ENCODE peak calls at places on chromosomes 6 and 20, in ten cellular contexts. Z is GM23248; J is Ammon's horn; C is M059J; T is CD4-positive, alpha-beta T cell; H is T-helper 1 cell; U is dermis blood vessel endothelial cell; S is EL; L is hippocampal formation; E is NT2/D1. W is an unnamed sample.

GRCh38 chr6:14463110-14463509 is 345.5 kb downstream of the CD83 start:
- DNase-seq in Z (no peak), J (no peak), C (no peak), T (no peak), H (no peak), U (no peak), S (no peak), L (no peak), E (no peak), W (no peak)

GRCh38 chr6:15881150-15881549 is 218.3 kb upstream of the DTNBP1 start:
- DNase-seq in Z (no peak), J (peak), C (no peak), T (no peak), H (peak), U (peak), S (no peak), L (peak), E (no peak), W (peak)

GRCh38 chr20:33359399-33360261 is 41.7 kb downstream of the CDK5RAP1 start:
- DNase-seq in Z (no peak), J (no peak), C (peak), T (no peak), H (no peak), U (no peak), S (no peak), L (no peak), E (no peak), W (no peak)

GRCh38 chr6:34534146-34534545 is 22.0 kb downstream of the SPDEF start:
- DNase-seq in Z (no peak), J (no peak), C (no peak), T (no peak), H (no peak), U (no peak), S (no peak), L (no peak), E (no peak), W (no peak)

GRCh38 chr6:39294899-39295298 is 19.3 kb downstream of the KCNK17 start:
- DNase-seq in Z (no peak), J (no peak), C (no peak), T (no peak), H (no peak), U (no peak), S (no peak), L (no peak), E (no peak), W (no peak)

GRCh38 chr6:28643017-28643740 is 117.5 kb downstream of the GPX5 start:
- DNase-seq in Z (peak), J (no peak), C (peak), T (no peak), H (peak), U (peak), S (peak), L (no peak), E (peak), W (no peak)

GRCh38 chr20:1819311-1820136 is 75.7 kb upstream of the SIRPA start:
- DNase-seq in Z (no peak), J (peak), C (no peak), T (no peak), H (no peak), U (no peak), S (no peak), L (no peak), E (peak), W (peak)

GRCh38 chr6:79878142-79878748 is 69.1 kb downstream of the ELOVL4 start:
- DNase-seq in Z (no peak), J (peak), C (peak), T (no peak), H (no peak), U (no peak), S (no peak), L (no peak), E (no peak), W (peak)

GRCh38 chr6:74115674-74116073 is 419.7 kb downstream of the CD109 start:
- DNase-seq in Z (peak), J (no peak), C (peak), T (no peak), H (no peak), U (no peak), S (peak), L (no peak), E (no peak), W (no peak)

GRCh38 chr6:34304164-34304563 is 55.4 kb upstream of the SMIM29 start:
- DNase-seq in Z (no peak), J (no peak), C (no peak), T (no peak), H (no peak), U (no peak), S (no peak), L (no peak), E (no peak), W (no peak)

GRCh38 chr20:4441191-4441590 is 280.5 kb upstream of the PRND start:
- DNase-seq in Z (peak), J (no peak), C (peak), T (no peak), H (no peak), U (no peak), S (peak), L (no peak), E (no peak), W (no peak)

GRCh38 chr6:18363746-18364145 is 23.4 kb upstream of the RNF144B start:
- DNase-seq in Z (no peak), J (no peak), C (no peak), T (no peak), H (no peak), U (peak), S (no peak), L (no peak), E (no peak), W (no peak)

GRCh38 chr20:44159711-44160110 is 27.3 kb downstream of the JPH2 start:
- DNase-seq in Z (no peak), J (no peak), C (no peak), T (no peak), H (no peak), U (no peak), S (no peak), L (no peak), E (no peak), W (no peak)

GRCh38 chr6:37818536-37819176 is 871 bp upstream of the ZFAND3 start:
- DNase-seq in Z (peak), J (peak), C (peak), T (peak), H (peak), U (peak), S (peak), L (peak), E (peak), W (peak)